ENCODE peak calls at places on chromosomes 2 and 18, in four cellular contexts. S is HCT116, M is K562, E is HepG2. G is an unnamed sample.

GRCh38 chr18:48405971-48406370 is 3.2 kb downstream of the ZBTB7C start:
- DNase-seq in S (no peak), M (no peak), E (no peak), G (no peak)

GRCh38 chr2:63049291-63050185 is 1.1 kb upstream of the OTX1 start:
- DNase-seq in S (no peak), M (no peak), E (no peak), G (peak)

GRCh38 chr2:172082944-172083718 is 2.2 kb upstream of the DLX1 start:
- DNase-seq in S (no peak), M (no peak), E (no peak), G (no peak)

GRCh38 chr2:71611247-71611646 is 157.9 kb downstream of the DYSF start:
- DNase-seq in S (no peak), M (no peak), E (no peak), G (peak)

GRCh38 chr2:204280239-204280638 is 265.0 kb upstream of the PARD3B start:
- DNase-seq in S (no peak), M (no peak), E (no peak), G (no peak)

GRCh38 chr18:57447154-57447621 is 12.0 kb downstream of the ONECUT2 start:
- DNase-seq in S (no peak), M (no peak), E (no peak), G (no peak)

GRCh38 chr2:60880633-60880987 is 764 bp upstream of the REL start:
- DNase-seq in S (no peak), M (no peak), E (no peak), G (no peak)

GRCh38 chr2:1803217-1804115 is 59.2 kb upstream of the PXDN start:
- DNase-seq in S (no peak), M (no peak), E (no peak), G (no peak)

GRCh38 chr2:166134252-166135151 is 6.7 kb upstream of the SCN1A start:
- DNase-seq in S (no peak), M (no peak), E (peak), G (no peak)

GRCh38 chr2:241607162-241607885 is 29.6 kb downstream of the THAP4 start:
- DNase-seq in S (no peak), M (no peak), E (no peak), G (no peak)

GRCh38 chr2:177332041-177332991 is 60.3 kb upstream of the AGPS start:
- DNase-seq in S (peak), M (peak), E (peak), G (no peak)

GRCh38 chr2:157438907-157439791 is 4.7 kb downstream of the CYTIP start:
- DNase-seq in S (no peak), M (no peak), E (no peak), G (no peak)

GRCh38 chr18:9851511-9851910 is 34.3 kb upstream of the TXNDC2 start:
- DNase-seq in S (no peak), M (no peak), E (no peak), G (no peak)

GRCh38 chr18:62396381-62396780 is 71.3 kb downstream of the TNFRSF11A start:
- DNase-seq in S (no peak), M (no peak), E (no peak), G (no peak)

GRCh38 chr2:138275881-138276280 is 225.7 kb upstream of the SPOPL start:
- DNase-seq in S (no peak), M (no peak), E (peak), G (no peak)

GRCh38 chr2:95314964-95315611 is 17.9 kb downstream of the KCNIP3 start:
- DNase-seq in S (peak), M (peak), E (peak), G (peak)

GRCh38 chr2:53631313-53632125 is 136.1 kb upstream of the CHAC2 start:
- DNase-seq in S (no peak), M (no peak), E (no peak), G (no peak)

GRCh38 chr2:111671426-111672150 is 212.4 kb downstream of the ANAPC1 start:
- DNase-seq in S (no peak), M (no peak), E (peak), G (peak)

DNA sequence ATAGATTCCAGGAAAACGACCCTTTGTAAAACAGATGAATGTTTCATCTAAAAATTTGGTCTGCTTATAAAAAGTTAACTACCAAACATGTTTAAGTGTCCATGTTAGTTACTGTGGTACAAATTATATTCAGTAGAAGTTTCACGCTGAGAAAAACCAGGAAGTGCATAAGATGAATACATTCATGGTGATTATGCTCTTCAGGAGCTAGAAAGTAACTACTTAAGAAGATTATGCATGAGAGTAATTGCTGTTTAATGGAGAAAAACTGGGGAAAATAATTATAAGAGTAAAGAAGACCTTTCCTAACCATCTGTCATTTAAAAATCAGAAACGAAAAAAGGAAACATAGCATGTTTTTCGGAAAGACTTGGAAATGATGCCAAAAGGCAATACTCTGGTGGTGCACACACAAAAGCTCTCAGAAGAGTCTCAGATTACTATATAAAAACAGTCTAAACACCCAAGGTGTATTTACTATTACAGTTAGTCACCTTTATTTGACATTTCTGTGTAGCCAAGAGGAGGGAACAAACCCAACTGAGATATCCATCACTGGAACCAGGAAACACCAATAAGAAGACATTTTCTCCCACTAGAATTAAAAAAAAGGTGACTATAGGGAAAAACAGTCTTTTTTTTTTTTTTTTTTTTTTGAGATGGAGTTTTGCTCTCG is 38.8 kb upstream of the METTL21A start:
- DNase-seq in S (no peak), M (no peak), E (no peak), G (no peak)
- TF ChIP-seq FOSL1 in S (no peak), M (no peak), E (no peak), G (no peak)

DNA sequence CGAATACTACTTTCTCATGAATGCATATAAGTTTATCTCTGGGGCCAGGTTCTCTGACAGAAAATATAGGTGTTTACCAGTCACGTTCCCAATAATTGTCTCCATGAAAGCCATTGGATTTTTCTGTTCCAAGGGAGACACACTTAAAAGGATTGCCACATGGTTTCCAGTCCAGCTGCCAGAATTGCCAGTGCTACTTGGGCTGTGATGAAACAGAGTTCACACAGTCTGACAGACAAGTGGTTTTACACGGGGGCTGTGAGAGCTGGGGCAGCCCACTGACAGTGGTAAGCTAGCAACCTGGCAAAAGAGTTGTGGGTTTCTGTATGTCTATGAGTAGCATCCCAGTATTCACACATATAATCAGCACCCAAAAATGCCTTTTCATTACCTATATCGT is 27.7 kb upstream of the ATRAID start:
- DNase-seq in S (no peak), M (no peak), E (peak), G (no peak)
- TF ChIP-seq FOSL1 in S (no peak), M (no peak), E (no peak), G (no peak)

GRCh38 chr2:200787351-200788128 is 24.2 kb upstream of the BZW1 start:
- DNase-seq in S (no peak), M (no peak), E (no peak), G (no peak)
- TF ChIP-seq FOSL1 in S (peak), M (peak), E (no peak), G (no peak)

GRCh38 chr2:11482473-11483031 is 16.6 kb upstream of the E2F6 start:
- DNase-seq in S (no peak), M (no peak), E (no peak), G (no peak)
- TF ChIP-seq FOSL1 in S (no peak), M (no peak), E (no peak), G (no peak)